ENCODE peak calls at places on chromosomes 7 and 10, in eight cellular contexts. One of them, this sample, is unnamed.

GRCh38 chr7:27590421-27590820 is 72.3 kb downstream of the HIBADH start:
- DNase-seq in stomach: no peak
- DNase-seq in endodermal cell: no peak
- DNase-seq in left ventricle myocardium inferior: no peak
- DNase-seq in prostate gland: no peak
- DNase-seq in tibial artery: no peak
- DNase-seq in CD8-positive, alpha-beta T cell: no peak
- DNase-seq in hepatocyte: no peak
- DNase-seq in this sample: no peak

GRCh38 chr10:79445708-79446450 is 455 bp upstream of the ZCCHC24 start:
- DNase-seq in CD8-positive, alpha-beta T cell: peak; percentile 94
- DNase-seq in endodermal cell: peak; percentile 99
- DNase-seq in left ventricle myocardium inferior: peak; percentile 99
- DNase-seq in stomach: peak; percentile 98
- DNase-seq in tibial artery: peak; percentile 100
- DNase-seq in prostate gland: peak; percentile 97
- DNase-seq in hepatocyte: peak; percentile 98
- DNase-seq in this sample: peak; percentile 98

GRCh38 chr10:4498763-4499251 is 327.2 kb upstream of the AKR1E2 start:
- DNase-seq in hepatocyte: peak; percentile 67
- DNase-seq in left ventricle myocardium inferior: no peak
- DNase-seq in prostate gland: peak; percentile 4
- DNase-seq in stomach: no peak
- DNase-seq in tibial artery: no peak
- DNase-seq in endodermal cell: no peak
- DNase-seq in CD8-positive, alpha-beta T cell: no peak
- DNase-seq in this sample: no peak

GRCh38 chr7:29270579-29270978 is 76.0 kb downstream of the CHN2 start:
- DNase-seq in stomach: no peak
- DNase-seq in hepatocyte: no peak
- DNase-seq in left ventricle myocardium inferior: no peak
- DNase-seq in endodermal cell: no peak
- DNase-seq in CD8-positive, alpha-beta T cell: no peak
- DNase-seq in tibial artery: no peak
- DNase-seq in prostate gland: no peak
- DNase-seq in this sample: no peak

GRCh38 chr10:101219137-101219945 is 9.9 kb downstream of the LBX1 start:
- DNase-seq in CD8-positive, alpha-beta T cell: no peak
- DNase-seq in stomach: no peak
- DNase-seq in prostate gland: peak; percentile 48
- DNase-seq in tibial artery: no peak
- DNase-seq in endodermal cell: no peak
- DNase-seq in left ventricle myocardium inferior: no peak
- DNase-seq in hepatocyte: no peak
- DNase-seq in this sample: no peak

GRCh38 chr10:81071087-81071796 is 533.5 kb downstream of the SH2D4B start:
- DNase-seq in stomach: no peak
- DNase-seq in left ventricle myocardium inferior: no peak
- DNase-seq in prostate gland: no peak
- DNase-seq in CD8-positive, alpha-beta T cell: no peak
- DNase-seq in endodermal cell: no peak
- DNase-seq in tibial artery: no peak
- DNase-seq in hepatocyte: no peak
- DNase-seq in this sample: no peak

GRCh38 chr7:102284399-102284798 is 2.3 kb upstream of the SH2B2 start:
- DNase-seq in prostate gland: no peak
- DNase-seq in left ventricle myocardium inferior: no peak
- DNase-seq in stomach: no peak
- DNase-seq in hepatocyte: no peak
- DNase-seq in tibial artery: no peak
- DNase-seq in endodermal cell: no peak
- DNase-seq in CD8-positive, alpha-beta T cell: no peak
- DNase-seq in this sample: no peak

GRCh38 chr7:157618823-157619606 is 282.2 kb downstream of the DNAJB6 start:
- DNase-seq in CD8-positive, alpha-beta T cell: no peak
- DNase-seq in endodermal cell: no peak
- DNase-seq in left ventricle myocardium inferior: no peak
- DNase-seq in prostate gland: no peak
- DNase-seq in stomach: no peak
- DNase-seq in hepatocyte: no peak
- DNase-seq in tibial artery: no peak
- DNase-seq in this sample: no peak

GRCh38 chr7:6500691-6501090 is 50.6 kb downstream of the GRID2IP start:
- DNase-seq in tibial artery: no peak
- DNase-seq in left ventricle myocardium inferior: no peak
- DNase-seq in endodermal cell: no peak
- DNase-seq in hepatocyte: no peak
- DNase-seq in stomach: no peak
- DNase-seq in CD8-positive, alpha-beta T cell: no peak
- DNase-seq in prostate gland: no peak
- DNase-seq in this sample: no peak

GRCh38 chr10:5546891-5547683 is 22.3 kb downstream of the CALML3 start:
- DNase-seq in CD8-positive, alpha-beta T cell: no peak
- DNase-seq in endodermal cell: peak; percentile 23
- DNase-seq in prostate gland: peak; percentile 93
- DNase-seq in hepatocyte: peak; percentile 55
- DNase-seq in left ventricle myocardium inferior: peak; percentile 5
- DNase-seq in stomach: peak; percentile 85
- DNase-seq in tibial artery: peak; percentile 66
- DNase-seq in this sample: peak; percentile 64

GRCh38 chr7:106153891-106154449 is 41.9 kb upstream of the SYPL1 start:
- DNase-seq in endodermal cell: peak; percentile 95
- DNase-seq in prostate gland: peak; percentile 82
- DNase-seq in CD8-positive, alpha-beta T cell: peak; percentile 72
- DNase-seq in left ventricle myocardium inferior: peak; percentile 78
- DNase-seq in stomach: peak; percentile 86
- DNase-seq in tibial artery: peak; percentile 90
- DNase-seq in hepatocyte: peak; percentile 89
- DNase-seq in this sample: peak; percentile 83

GRCh38 chr10:114715171-114715670 is 57.1 kb upstream of the ABLIM1 start:
- DNase-seq in left ventricle myocardium inferior: no peak
- DNase-seq in endodermal cell: no peak
- DNase-seq in hepatocyte: no peak
- DNase-seq in tibial artery: no peak
- DNase-seq in stomach: no peak
- DNase-seq in CD8-positive, alpha-beta T cell: no peak
- DNase-seq in prostate gland: no peak
- DNase-seq in this sample: no peak

GRCh38 chr7:44244282-44244681 is 43.5 kb downstream of the YKT6 start:
- DNase-seq in tibial artery: no peak
- DNase-seq in CD8-positive, alpha-beta T cell: peak; percentile 22
- DNase-seq in left ventricle myocardium inferior: no peak
- DNase-seq in stomach: no peak
- DNase-seq in endodermal cell: peak; percentile 83
- DNase-seq in prostate gland: no peak
- DNase-seq in hepatocyte: no peak
- DNase-seq in this sample: no peak

GRCh38 chr7:80151274-80151665 is 16.6 kb downstream of the GNAI1 start:
- DNase-seq in left ventricle myocardium inferior: no peak
- DNase-seq in hepatocyte: no peak
- DNase-seq in stomach: no peak
- DNase-seq in tibial artery: no peak
- DNase-seq in endodermal cell: no peak
- DNase-seq in prostate gland: no peak
- DNase-seq in CD8-positive, alpha-beta T cell: no peak
- DNase-seq in this sample: no peak

GRCh38 chr7:44110724-44111635 is 6.8 kb downstream of the AEBP1 start:
- DNase-seq in left ventricle myocardium inferior: no peak
- DNase-seq in hepatocyte: no peak
- DNase-seq in stomach: no peak
- DNase-seq in endodermal cell: no peak
- DNase-seq in prostate gland: no peak
- DNase-seq in CD8-positive, alpha-beta T cell: no peak
- DNase-seq in tibial artery: peak; percentile 76
- DNase-seq in this sample: no peak

GRCh38 chr10:32943854-32944661 is 14.0 kb downstream of the ITGB1 start:
- DNase-seq in left ventricle myocardium inferior: peak; percentile 24
- DNase-seq in stomach: no peak
- DNase-seq in CD8-positive, alpha-beta T cell: no peak
- DNase-seq in prostate gland: no peak
- DNase-seq in tibial artery: no peak
- DNase-seq in endodermal cell: peak; percentile 71
- DNase-seq in hepatocyte: no peak
- DNase-seq in this sample: no peak

GRCh38 chr7:136931169-136931867 is 62.9 kb downstream of the CHRM2 start:
- DNase-seq in hepatocyte: no peak
- DNase-seq in CD8-positive, alpha-beta T cell: no peak
- DNase-seq in prostate gland: no peak
- DNase-seq in stomach: no peak
- DNase-seq in left ventricle myocardium inferior: no peak
- DNase-seq in endodermal cell: no peak
- DNase-seq in tibial artery: no peak
- DNase-seq in this sample: no peak

GRCh38 chr10:11610855-11611247 is 599 bp downstream of the USP6NL start:
- DNase-seq in left ventricle myocardium inferior: peak; percentile 35
- DNase-seq in prostate gland: peak; percentile 24
- DNase-seq in endodermal cell: peak; percentile 65
- DNase-seq in CD8-positive, alpha-beta T cell: peak; percentile 21
- DNase-seq in tibial artery: peak; percentile 65
- DNase-seq in stomach: no peak
- DNase-seq in hepatocyte: peak; percentile 47
- DNase-seq in this sample: peak; percentile 43

GRCh38 chr7:33998487-33998886 is 93.1 kb downstream of the BMPER start:
- DNase-seq in stomach: no peak
- DNase-seq in CD8-positive, alpha-beta T cell: no peak
- DNase-seq in left ventricle myocardium inferior: no peak
- DNase-seq in endodermal cell: no peak
- DNase-seq in tibial artery: peak; percentile 80
- DNase-seq in hepatocyte: no peak
- DNase-seq in prostate gland: peak; percentile 7
- DNase-seq in this sample: no peak

GRCh38 chr7:143490719-143491306 is 13.1 kb downstream of the TAS2R41 start:
- DNase-seq in hepatocyte: peak; percentile 50
- DNase-seq in endodermal cell: peak; percentile 87
- DNase-seq in left ventricle myocardium inferior: no peak
- DNase-seq in stomach: no peak
- DNase-seq in prostate gland: no peak
- DNase-seq in tibial artery: no peak
- DNase-seq in CD8-positive, alpha-beta T cell: no peak
- DNase-seq in this sample: no peak

GRCh38 chr10:83603708-83604107 is 535.6 kb upstream of the GHITM start:
- DNase-seq in CD8-positive, alpha-beta T cell: no peak
- DNase-seq in endodermal cell: no peak
- DNase-seq in stomach: no peak
- DNase-seq in left ventricle myocardium inferior: no peak
- DNase-seq in tibial artery: no peak
- DNase-seq in prostate gland: no peak
- DNase-seq in hepatocyte: no peak
- DNase-seq in this sample: no peak

DNA sequence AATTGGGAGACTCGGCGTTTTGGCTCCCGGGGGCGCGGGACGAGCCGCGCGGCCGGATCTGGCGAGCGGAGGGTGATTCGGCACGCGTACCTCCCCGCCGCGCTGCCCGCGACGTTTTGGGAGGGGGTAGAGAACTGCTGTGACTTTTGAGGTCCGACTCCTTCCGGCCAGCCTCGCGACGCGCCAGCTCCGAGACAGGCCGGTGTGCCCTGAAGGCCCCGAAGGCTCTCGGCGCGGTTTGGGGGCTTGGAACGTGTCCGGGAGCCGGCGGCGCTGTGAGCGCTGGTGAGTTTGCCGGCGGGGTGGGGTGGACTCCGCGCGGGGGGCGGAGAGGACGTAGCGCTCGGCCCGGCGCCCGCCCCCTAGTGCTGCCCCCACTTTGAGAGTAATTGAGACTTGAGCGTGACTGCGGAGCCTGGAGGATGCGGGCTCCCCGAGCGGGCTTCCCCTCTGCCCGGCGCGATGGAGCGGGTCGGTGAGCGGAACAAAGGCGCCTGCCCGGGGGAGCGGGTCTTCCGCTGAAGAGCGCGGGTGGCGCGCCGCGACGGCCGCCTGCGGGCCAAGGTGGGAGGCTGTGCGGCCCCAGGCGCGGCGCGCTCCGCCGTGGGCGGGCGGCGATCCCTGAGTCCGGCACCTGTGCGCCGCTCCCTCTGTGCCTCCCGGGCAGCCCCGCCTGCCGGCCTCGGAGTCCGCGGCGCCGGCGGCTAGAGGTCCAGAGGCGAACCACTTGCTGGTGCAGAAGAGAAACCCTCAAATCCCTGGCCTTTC is at the start of gene GALNT17:
- DNase-seq in prostate gland: peak; percentile 9
- DNase-seq in tibial artery: peak; percentile 67
- DNase-seq in endodermal cell: no peak
- DNase-seq in stomach: no peak
- DNase-seq in hepatocyte: peak; percentile 19
- DNase-seq in CD8-positive, alpha-beta T cell: no peak
- DNase-seq in left ventricle myocardium inferior: peak; percentile 20
- DNase-seq in this sample: no peak
- H3K27ac ChIP-seq in prostate gland: peak within 1 kb of the TSS; percentile 87
- H3K27ac ChIP-seq in tibial artery: peak within 1 kb of the TSS; percentile 86
- H3K27ac ChIP-seq in endodermal cell: peak within 1 kb of the TSS; percentile 42
- H3K27ac ChIP-seq in stomach: peak within 1 kb of the TSS; percentile 38
- H3K27ac ChIP-seq in hepatocyte: no peak within 1 kb of the TSS
- H3K27ac ChIP-seq in CD8-positive, alpha-beta T cell: no peak within 1 kb of the TSS
- H3K27ac ChIP-seq in left ventricle myocardium inferior: peak within 1 kb of the TSS; percentile 88
- H3K27ac ChIP-seq in this sample: no peak within 1 kb of the TSS

GRCh38 chr7:99020413-99020715 is 123.5 kb downstream of the SMURF1 start:
- DNase-seq in left ventricle myocardium inferior: no peak
- DNase-seq in hepatocyte: no peak
- DNase-seq in endodermal cell: no peak
- DNase-seq in tibial artery: no peak
- DNase-seq in CD8-positive, alpha-beta T cell: no peak
- DNase-seq in stomach: no peak
- DNase-seq in prostate gland: no peak
- DNase-seq in this sample: no peak
- H3K27ac ChIP-seq in left ventricle myocardium inferior: no peak overlapping the region
- H3K27ac ChIP-seq in hepatocyte: no peak overlapping the region
- H3K27ac ChIP-seq in endodermal cell: no peak overlapping the region
- H3K27ac ChIP-seq in tibial artery: no peak overlapping the region
- H3K27ac ChIP-seq in CD8-positive, alpha-beta T cell: no peak overlapping the region
- H3K27ac ChIP-seq in stomach: peak overlapping the region; percentile 15
- H3K27ac ChIP-seq in prostate gland: no peak overlapping the region
- H3K27ac ChIP-seq in this sample: peak overlapping the region; percentile 56

GRCh38 chr10:67801118-67801517 is 36.9 kb downstream of the DNAJC12 start:
- DNase-seq in tibial artery: no peak
- DNase-seq in hepatocyte: no peak
- DNase-seq in CD8-positive, alpha-beta T cell: no peak
- DNase-seq in left ventricle myocardium inferior: no peak
- DNase-seq in endodermal cell: no peak
- DNase-seq in prostate gland: no peak
- DNase-seq in stomach: no peak
- DNase-seq in this sample: no peak
- H3K27ac ChIP-seq in tibial artery: no peak overlapping the region
- H3K27ac ChIP-seq in hepatocyte: no peak overlapping the region
- H3K27ac ChIP-seq in CD8-positive, alpha-beta T cell: no peak overlapping the region
- H3K27ac ChIP-seq in left ventricle myocardium inferior: no peak overlapping the region
- H3K27ac ChIP-seq in endodermal cell: no peak overlapping the region
- H3K27ac ChIP-seq in prostate gland: no peak overlapping the region
- H3K27ac ChIP-seq in stomach: no peak overlapping the region
- H3K27ac ChIP-seq in this sample: no peak overlapping the region

DNA sequence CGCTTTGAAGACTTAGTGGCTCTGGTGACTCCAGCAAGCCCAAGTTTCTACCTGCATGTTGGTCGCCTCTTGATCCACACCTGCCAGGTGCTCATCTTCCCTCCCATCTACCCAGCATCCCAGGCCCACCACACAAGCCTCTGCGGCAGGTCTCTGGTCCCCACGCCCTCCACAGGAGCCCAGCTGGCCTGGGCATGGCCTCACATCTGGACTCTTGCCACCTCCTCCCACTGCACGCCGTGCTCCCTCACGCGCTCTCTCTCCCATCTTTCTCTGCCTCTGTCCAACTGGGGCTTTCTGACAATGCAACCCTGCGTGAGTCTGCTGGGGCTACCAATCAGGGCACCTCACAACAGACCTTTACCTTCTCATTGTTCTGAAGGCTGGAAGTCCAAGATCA is 50.2 kb upstream of the FGFR2 start:
- DNase-seq in CD8-positive, alpha-beta T cell: no peak
- DNase-seq in hepatocyte: no peak
- DNase-seq in prostate gland: no peak
- DNase-seq in endodermal cell: no peak
- DNase-seq in stomach: no peak
- DNase-seq in tibial artery: no peak
- DNase-seq in left ventricle myocardium inferior: no peak
- DNase-seq in this sample: no peak
- H3K27ac ChIP-seq in CD8-positive, alpha-beta T cell: no peak overlapping the region
- H3K27ac ChIP-seq in hepatocyte: no peak overlapping the region
- H3K27ac ChIP-seq in prostate gland: no peak overlapping the region
- H3K27ac ChIP-seq in endodermal cell: no peak overlapping the region
- H3K27ac ChIP-seq in stomach: no peak overlapping the region
- H3K27ac ChIP-seq in tibial artery: no peak overlapping the region
- H3K27ac ChIP-seq in left ventricle myocardium inferior: no peak overlapping the region
- H3K27ac ChIP-seq in this sample: no peak overlapping the region

This sample was measured in lung.